ENCODE peak calls at places on chromosomes 12 and 14, in ten cellular contexts. One of them, this sample, is unnamed.

GRCh38 chr12:132886529-132887477 is 602 bp downstream of the CHFR start:
- DNase-seq in cardiac fibroblast: peak
- DNase-seq in HuH-7: peak
- DNase-seq in stimulated activated CD4-positive, alpha-beta T cell treated with anti-CD3 and anti-CD28 coated beads, TNF-alpha, amount 100 ng/mL, for 4 hours: no peak
- DNase-seq in lung: peak
- DNase-seq in lung microvascular endothelial cell: peak
- DNase-seq in Ammon's horn: peak
- DNase-seq in AML-193: no peak
- DNase-seq in DND-41: no peak
- DNase-seq in C1 segment of cervical spinal cord: no peak
- DNase-seq in this sample: peak

GRCh38 chr14:68576496-68577244 is 216.2 kb downstream of the ZFP36L1 start:
- DNase-seq in lung microvascular endothelial cell: peak
- DNase-seq in C1 segment of cervical spinal cord: no peak
- DNase-seq in Ammon's horn: no peak
- DNase-seq in lung: no peak
- DNase-seq in AML-193: no peak
- DNase-seq in DND-41: no peak
- DNase-seq in stimulated activated CD4-positive, alpha-beta T cell treated with anti-CD3 and anti-CD28 coated beads, TNF-alpha, amount 100 ng/mL, for 4 hours: no peak
- DNase-seq in HuH-7: no peak
- DNase-seq in cardiac fibroblast: peak
- DNase-seq in this sample: peak

GRCh38 chr12:127257366-127257935 is 1009.5 kb upstream of the TMEM132C start:
- DNase-seq in lung: no peak
- DNase-seq in C1 segment of cervical spinal cord: no peak
- DNase-seq in DND-41: no peak
- DNase-seq in HuH-7: no peak
- DNase-seq in AML-193: no peak
- DNase-seq in Ammon's horn: no peak
- DNase-seq in stimulated activated CD4-positive, alpha-beta T cell treated with anti-CD3 and anti-CD28 coated beads, TNF-alpha, amount 100 ng/mL, for 4 hours: no peak
- DNase-seq in cardiac fibroblast: peak
- DNase-seq in lung microvascular endothelial cell: peak
- DNase-seq in this sample: peak

GRCh38 chr12:15892645-15893259 is 10.6 kb downstream of the STRAP start:
- DNase-seq in lung: no peak
- DNase-seq in lung microvascular endothelial cell: no peak
- DNase-seq in DND-41: no peak
- DNase-seq in Ammon's horn: no peak
- DNase-seq in AML-193: no peak
- DNase-seq in C1 segment of cervical spinal cord: no peak
- DNase-seq in HuH-7: no peak
- DNase-seq in cardiac fibroblast: no peak
- DNase-seq in stimulated activated CD4-positive, alpha-beta T cell treated with anti-CD3 and anti-CD28 coated beads, TNF-alpha, amount 100 ng/mL, for 4 hours: no peak
- DNase-seq in this sample: no peak

GRCh38 chr12:63318313-63318712 is 167.3 kb upstream of the AVPR1A start:
- DNase-seq in Ammon's horn: no peak
- DNase-seq in lung microvascular endothelial cell: no peak
- DNase-seq in C1 segment of cervical spinal cord: no peak
- DNase-seq in lung: no peak
- DNase-seq in AML-193: no peak
- DNase-seq in HuH-7: no peak
- DNase-seq in DND-41: no peak
- DNase-seq in stimulated activated CD4-positive, alpha-beta T cell treated with anti-CD3 and anti-CD28 coated beads, TNF-alpha, amount 100 ng/mL, for 4 hours: no peak
- DNase-seq in cardiac fibroblast: no peak
- DNase-seq in this sample: no peak

GRCh38 chr14:67370830-67371229 is 10.7 kb downstream of the EIF2S1 start:
- DNase-seq in HuH-7: no peak
- DNase-seq in DND-41: no peak
- DNase-seq in AML-193: no peak
- DNase-seq in Ammon's horn: no peak
- DNase-seq in C1 segment of cervical spinal cord: no peak
- DNase-seq in stimulated activated CD4-positive, alpha-beta T cell treated with anti-CD3 and anti-CD28 coated beads, TNF-alpha, amount 100 ng/mL, for 4 hours: no peak
- DNase-seq in lung: no peak
- DNase-seq in cardiac fibroblast: peak
- DNase-seq in lung microvascular endothelial cell: peak
- DNase-seq in this sample: peak

GRCh38 chr14:100288382-100289185 is 17.7 kb downstream of the SLC25A29 start:
- DNase-seq in cardiac fibroblast: no peak
- DNase-seq in AML-193: no peak
- DNase-seq in HuH-7: no peak
- DNase-seq in lung microvascular endothelial cell: no peak
- DNase-seq in DND-41: no peak
- DNase-seq in stimulated activated CD4-positive, alpha-beta T cell treated with anti-CD3 and anti-CD28 coated beads, TNF-alpha, amount 100 ng/mL, for 4 hours: no peak
- DNase-seq in C1 segment of cervical spinal cord: no peak
- DNase-seq in Ammon's horn: no peak
- DNase-seq in lung: no peak
- DNase-seq in this sample: no peak

GRCh38 chr12:104669057-104669770 is 212.5 kb downstream of the CHST11 start:
- DNase-seq in Ammon's horn: peak
- DNase-seq in cardiac fibroblast: no peak
- DNase-seq in stimulated activated CD4-positive, alpha-beta T cell treated with anti-CD3 and anti-CD28 coated beads, TNF-alpha, amount 100 ng/mL, for 4 hours: no peak
- DNase-seq in C1 segment of cervical spinal cord: peak
- DNase-seq in AML-193: no peak
- DNase-seq in lung microvascular endothelial cell: peak
- DNase-seq in DND-41: peak
- DNase-seq in HuH-7: no peak
- DNase-seq in lung: peak
- DNase-seq in this sample: no peak

GRCh38 chr12:112759786-112760185 is 31.8 kb upstream of the RPH3A start:
- DNase-seq in lung microvascular endothelial cell: no peak
- DNase-seq in Ammon's horn: no peak
- DNase-seq in C1 segment of cervical spinal cord: no peak
- DNase-seq in DND-41: no peak
- DNase-seq in HuH-7: no peak
- DNase-seq in AML-193: no peak
- DNase-seq in stimulated activated CD4-positive, alpha-beta T cell treated with anti-CD3 and anti-CD28 coated beads, TNF-alpha, amount 100 ng/mL, for 4 hours: no peak
- DNase-seq in lung: no peak
- DNase-seq in cardiac fibroblast: no peak
- DNase-seq in this sample: no peak

GRCh38 chr12:122079532-122080081 is 1.1 kb downstream of the MLXIP start:
- DNase-seq in Ammon's horn: no peak
- DNase-seq in HuH-7: no peak
- DNase-seq in AML-193: peak
- DNase-seq in lung microvascular endothelial cell: peak
- DNase-seq in cardiac fibroblast: no peak
- DNase-seq in stimulated activated CD4-positive, alpha-beta T cell treated with anti-CD3 and anti-CD28 coated beads, TNF-alpha, amount 100 ng/mL, for 4 hours: no peak
- DNase-seq in lung: no peak
- DNase-seq in C1 segment of cervical spinal cord: no peak
- DNase-seq in DND-41: peak
- DNase-seq in this sample: no peak

GRCh38 chr12:10668526-10668925 is 5.3 kb downstream of the STYK1 start:
- DNase-seq in C1 segment of cervical spinal cord: no peak
- DNase-seq in stimulated activated CD4-positive, alpha-beta T cell treated with anti-CD3 and anti-CD28 coated beads, TNF-alpha, amount 100 ng/mL, for 4 hours: no peak
- DNase-seq in cardiac fibroblast: no peak
- DNase-seq in AML-193: no peak
- DNase-seq in HuH-7: no peak
- DNase-seq in DND-41: no peak
- DNase-seq in lung: no peak
- DNase-seq in lung microvascular endothelial cell: no peak
- DNase-seq in Ammon's horn: no peak
- DNase-seq in this sample: no peak

GRCh38 chr12:26857465-26858176 is 24.6 kb upstream of the ITPR2 start:
- DNase-seq in cardiac fibroblast: peak
- DNase-seq in stimulated activated CD4-positive, alpha-beta T cell treated with anti-CD3 and anti-CD28 coated beads, TNF-alpha, amount 100 ng/mL, for 4 hours: no peak
- DNase-seq in Ammon's horn: no peak
- DNase-seq in AML-193: peak
- DNase-seq in HuH-7: peak
- DNase-seq in DND-41: no peak
- DNase-seq in lung: no peak
- DNase-seq in C1 segment of cervical spinal cord: no peak
- DNase-seq in lung microvascular endothelial cell: peak
- DNase-seq in this sample: no peak

GRCh38 chr12:122981036-122981471 is 573 bp downstream of the ARL6IP4 start:
- DNase-seq in stimulated activated CD4-positive, alpha-beta T cell treated with anti-CD3 and anti-CD28 coated beads, TNF-alpha, amount 100 ng/mL, for 4 hours: no peak
- DNase-seq in C1 segment of cervical spinal cord: no peak
- DNase-seq in DND-41: peak
- DNase-seq in lung: no peak
- DNase-seq in cardiac fibroblast: peak
- DNase-seq in AML-193: no peak
- DNase-seq in HuH-7: no peak
- DNase-seq in lung microvascular endothelial cell: peak
- DNase-seq in Ammon's horn: no peak
- DNase-seq in this sample: no peak

GRCh38 chr14:77098470-77099353 is 654 bp downstream of the CIPC start:
- DNase-seq in DND-41: peak
- DNase-seq in stimulated activated CD4-positive, alpha-beta T cell treated with anti-CD3 and anti-CD28 coated beads, TNF-alpha, amount 100 ng/mL, for 4 hours: no peak
- DNase-seq in lung microvascular endothelial cell: no peak
- DNase-seq in Ammon's horn: peak
- DNase-seq in C1 segment of cervical spinal cord: peak
- DNase-seq in cardiac fibroblast: no peak
- DNase-seq in lung: peak
- DNase-seq in AML-193: no peak
- DNase-seq in HuH-7: no peak
- DNase-seq in this sample: peak

GRCh38 chr12:28446031-28446430 is 255.8 kb downstream of the CCDC91 start:
- DNase-seq in Ammon's horn: no peak
- DNase-seq in HuH-7: no peak
- DNase-seq in AML-193: no peak
- DNase-seq in lung: no peak
- DNase-seq in cardiac fibroblast: peak
- DNase-seq in DND-41: no peak
- DNase-seq in C1 segment of cervical spinal cord: no peak
- DNase-seq in stimulated activated CD4-positive, alpha-beta T cell treated with anti-CD3 and anti-CD28 coated beads, TNF-alpha, amount 100 ng/mL, for 4 hours: no peak
- DNase-seq in lung microvascular endothelial cell: no peak
- DNase-seq in this sample: no peak

GRCh38 chr14:90739318-90740077 is 76.7 kb downstream of the TTC7B start:
- DNase-seq in HuH-7: no peak
- DNase-seq in stimulated activated CD4-positive, alpha-beta T cell treated with anti-CD3 and anti-CD28 coated beads, TNF-alpha, amount 100 ng/mL, for 4 hours: no peak
- DNase-seq in lung microvascular endothelial cell: no peak
- DNase-seq in cardiac fibroblast: no peak
- DNase-seq in lung: no peak
- DNase-seq in DND-41: no peak
- DNase-seq in Ammon's horn: no peak
- DNase-seq in C1 segment of cervical spinal cord: no peak
- DNase-seq in AML-193: no peak
- DNase-seq in this sample: no peak

GRCh38 chr12:6324936-6325750 is 14.7 kb downstream of the PLEKHG6 start:
- DNase-seq in C1 segment of cervical spinal cord: no peak
- DNase-seq in cardiac fibroblast: peak
- DNase-seq in lung: no peak
- DNase-seq in HuH-7: no peak
- DNase-seq in lung microvascular endothelial cell: no peak
- DNase-seq in stimulated activated CD4-positive, alpha-beta T cell treated with anti-CD3 and anti-CD28 coated beads, TNF-alpha, amount 100 ng/mL, for 4 hours: no peak
- DNase-seq in Ammon's horn: no peak
- DNase-seq in AML-193: no peak
- DNase-seq in DND-41: no peak
- DNase-seq in this sample: no peak

This sample was measured in MG63.